ENCODE peak calls at places on chromosomes 3 and 15, in seven cellular contexts. O is stomach; K is fibroblast of mammary gland; B is CD4-positive, alpha-beta T cell; W is endothelial cell; Y is progenitor cell of endocrine pancreas; P is lower leg skin. S is an unnamed sample.

GRCh38 chr3:185837409-185837808 is 12.6 kb upstream of the IGF2BP2 start:
- DNase-seq in Y (no peak), O (no peak), P (no peak), K (no peak), W (no peak), B (no peak), S (no peak)

GRCh38 chr3:29285356-29286070 is 4.6 kb downstream of the RBMS3 start:
- DNase-seq in K (peak; percentile 55), W (no peak), P (no peak), Y (no peak), B (no peak), O (no peak), S (no peak)

GRCh38 chr15:52338891-52339290 is 43.3 kb upstream of the MYO5C start:
- DNase-seq in P (no peak), Y (no peak), B (no peak), O (no peak), K (no peak), W (no peak), S (no peak)

GRCh38 chr15:70870066-70870465 is 16.1 kb upstream of the LARP6 start:
- DNase-seq in P (no peak), K (peak; percentile 83), O (no peak), W (no peak), B (no peak), Y (no peak), S (no peak)

GRCh38 chr3:185823280-185824044 is 1.4 kb downstream of the IGF2BP2 start:
- DNase-seq in Y (peak; percentile 44), B (no peak), W (peak; percentile 43), P (peak; percentile 91), O (peak; percentile 59), K (no peak), S (peak; percentile 36)

GRCh38 chr3:49213541-49213943 is 42.1 kb downstream of the KLHDC8B start:
- DNase-seq in B (no peak), P (no peak), K (no peak), Y (no peak), O (no peak), W (no peak), S (no peak)

GRCh38 chr3:47227678-47228077 is 54.9 kb downstream of the KIF9 start:
- DNase-seq in O (no peak), Y (no peak), P (peak; percentile 79), K (no peak), W (no peak), B (no peak), S (no peak)

GRCh38 chr15:90650117-90650955 is 66.8 kb upstream of the BLM start:
- DNase-seq in P (no peak), W (peak; percentile 34), B (no peak), O (no peak), Y (no peak), K (peak; percentile 14), S (no peak)

GRCh38 chr3:181210275-181210674 is 220.7 kb upstream of the DNAJC19 start:
- DNase-seq in K (peak; percentile 40), B (no peak), Y (no peak), W (no peak), P (no peak), O (no peak), S (no peak)

GRCh38 chr3:171184372-171184771 is 157.9 kb upstream of the SLC2A2 start:
- DNase-seq in K (no peak), Y (no peak), P (no peak), B (no peak), O (no peak), W (no peak), S (no peak)

GRCh38 chr3:129389572-129389937 is 38.9 kb downstream of the EFCAB12 start:
- DNase-seq in Y (no peak), K (no peak), O (no peak), W (no peak), B (no peak), P (no peak), S (no peak)

GRCh38 chr3:72997421-72997961 is 880 bp downstream of the PPP4R2 start:
- DNase-seq in K (peak; percentile 69), W (peak; percentile 17), Y (no peak), O (no peak), P (no peak), B (no peak), S (no peak)

GRCh38 chr3:43503067-43503728 is 118.6 kb downstream of the ANO10 start:
- DNase-seq in Y (no peak), K (peak; percentile 56), W (no peak), O (no peak), B (no peak), P (no peak), S (no peak)

GRCh38 chr3:29513236-29513635 is 232.4 kb downstream of the RBMS3 start:
- DNase-seq in Y (no peak), P (no peak), W (no peak), K (no peak), O (no peak), B (no peak), S (no peak)

GRCh38 chr3:113174806-113175490 is 36.4 kb upstream of the BOC start:
- DNase-seq in B (no peak), K (peak; percentile 33), W (no peak), O (no peak), Y (no peak), P (no peak), S (no peak)

GRCh38 chr15:40291088-40291574 is 8.3 kb upstream of the ANKRD63 start:
- DNase-seq in W (peak; percentile 55), K (peak; percentile 56), P (no peak), B (no peak), O (peak; percentile 64), Y (peak; percentile 44), S (no peak)

GRCh38 chr3:135082706-135083105 is 287.6 kb downstream of the EPHB1 start:
- DNase-seq in W (no peak), K (no peak), B (no peak), Y (no peak), P (no peak), O (no peak), S (no peak)

GRCh38 chr3:57120803-57121174 is 44.4 kb downstream of the IL17RD start:
- DNase-seq in B (no peak), K (no peak), W (no peak), Y (no peak), O (no peak), P (no peak), S (no peak)

GRCh38 chr3:57120040-57120802 is 44.9 kb downstream of the IL17RD start:
- DNase-seq in W (no peak), B (no peak), Y (no peak), P (no peak), O (no peak), K (peak; percentile 18), S (no peak)

GRCh38 chr3:57118279-57118678 is 46.9 kb downstream of the IL17RD start:
- DNase-seq in K (peak; percentile 18), Y (no peak), B (no peak), O (no peak), P (no peak), W (no peak), S (no peak)
- TF ChIP-seq CTCF in K (no peak), Y (no peak), B (no peak), O (no peak), P (no peak), W (no peak), S (no peak)

GRCh38 chr3:85342915-85343314 is 384.1 kb downstream of the CADM2 start:
- DNase-seq in B (no peak), W (peak; percentile 44), O (no peak), P (no peak), Y (no peak), K (no peak), S (no peak)
- TF ChIP-seq CTCF in B (no peak), W (no peak), O (no peak), P (no peak), Y (peak; percentile 51), K (no peak), S (no peak)

GRCh38 chr15:81253846-81254245 is 57.2 kb downstream of the IL16 start:
- DNase-seq in K (no peak), P (no peak), B (no peak), O (no peak), W (no peak), Y (no peak), S (no peak)

GRCh38 chr15:81255596-81255995 is 58.9 kb downstream of the IL16 start:
- DNase-seq in Y (no peak), K (no peak), W (no peak), O (no peak), P (peak; percentile 57), B (no peak), S (no peak)

GRCh38 chr15:81256916-81257315 is 60.2 kb downstream of the IL16 start:
- DNase-seq in B (no peak), W (no peak), Y (no peak), K (peak; percentile 77), O (no peak), P (no peak), S (no peak)

GRCh38 chr15:81257435-81257834 is 60.8 kb downstream of the IL16 start:
- DNase-seq in P (peak; percentile 57), O (no peak), B (no peak), K (no peak), W (no peak), Y (no peak), S (no peak)

GRCh38 chr15:81254277-81255265 is 57.9 kb downstream of the IL16 start:
- DNase-seq in O (no peak), K (peak; percentile 60), Y (no peak), W (no peak), P (peak; percentile 75), B (no peak), S (no peak)
- TF ChIP-seq CTCF in O (no peak), K (no peak), Y (no peak), W (no peak), P (no peak), B (no peak), S (no peak)

DNA sequence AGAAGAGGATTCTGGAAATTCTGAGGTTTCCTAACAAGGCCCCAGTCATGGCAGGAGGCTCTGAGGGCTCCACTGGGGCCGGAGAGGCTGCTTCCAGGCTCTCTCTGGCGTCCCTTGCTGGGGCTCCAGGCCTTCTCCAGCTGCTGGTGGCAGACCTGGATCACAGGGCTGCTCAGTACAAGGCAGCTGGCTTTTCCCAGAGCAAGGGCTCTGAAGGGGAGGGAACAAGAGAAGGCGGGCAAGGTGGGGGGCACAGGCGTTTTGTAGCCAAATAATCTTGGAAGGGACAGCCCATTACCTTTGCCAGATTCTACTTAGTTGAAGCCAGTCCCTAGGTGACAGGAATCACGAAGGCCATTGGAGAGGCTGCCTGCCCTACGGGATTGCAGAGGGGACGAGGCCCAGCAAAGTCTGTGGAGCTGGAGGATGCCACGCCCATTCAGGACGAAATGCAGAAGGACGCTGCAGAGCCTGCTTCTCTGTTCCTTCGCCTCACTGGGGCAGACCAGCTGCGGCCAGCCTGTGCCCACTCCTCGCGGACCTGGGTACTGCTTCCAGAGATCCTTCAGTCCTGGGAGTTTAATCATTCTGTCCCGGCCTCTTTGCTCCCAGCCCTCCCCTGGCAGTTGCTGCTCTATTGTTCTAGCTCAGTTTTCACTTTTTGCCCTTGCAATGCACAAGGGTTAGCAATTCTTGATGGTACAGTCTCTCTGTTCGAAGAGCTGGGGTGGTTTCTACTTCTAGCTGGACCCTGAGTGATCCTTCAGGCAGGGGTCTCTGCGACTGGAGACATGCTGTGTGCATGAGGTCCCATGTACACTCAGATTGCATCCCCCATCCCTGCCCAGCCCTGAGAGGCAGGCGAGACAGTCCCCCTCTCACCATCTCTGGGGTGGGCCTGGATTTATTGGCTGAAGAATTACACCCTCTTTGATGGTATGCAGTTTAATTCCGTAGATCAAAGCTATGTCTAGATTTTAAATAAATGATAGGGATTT is 149.3 kb upstream of the MEF2A start:
- DNase-seq in P (peak; percentile 82), O (peak; percentile 14), Y (no peak), W (no peak), B (no peak), K (no peak), S (no peak)
- TF ChIP-seq CTCF in P (no peak), O (no peak), Y (no peak), W (no peak), B (no peak), K (no peak), S (no peak)

GRCh38 chr3:64685800-64686445 is 1.9 kb downstream of the ADAMTS9 start:
- DNase-seq in B (no peak), W (peak; percentile 80), K (peak; percentile 89), Y (peak; percentile 82), P (peak; percentile 98), O (peak; percentile 84), S (no peak)
- TF ChIP-seq CTCF in B (no peak), W (no peak), K (peak; percentile 30), Y (peak; percentile 39), P (no peak), O (peak; percentile 22), S (no peak)

S was measured in natural killer cell.